ENCODE peak calls at places on chromosomes 16 and 17, in seven cellular contexts. G, J, O, Y, P, N and R are unnamed samples.

GRCh38 chr16:14337303-14338191 is 266.4 kb downstream of the MRTFB start:
- DNase-seq in P (no peak), N (peak; percentile 53), O (no peak), G (no peak), J (no peak), Y (no peak), R (no peak)

GRCh38 chr16:74574146-74574545 is 32.8 kb downstream of the GLG1 start:
- DNase-seq in Y (no peak), P (no peak), O (no peak), N (no peak), G (no peak), J (no peak), R (no peak)

GRCh38 chr16:53121666-53122065 is 66.9 kb downstream of the CHD9 start:
- DNase-seq in J (no peak), N (no peak), Y (no peak), O (no peak), P (no peak), G (no peak), R (no peak)

GRCh38 chr17:75996665-75997590 is 3.7 kb upstream of the CDK3 start:
- DNase-seq in O (no peak), N (peak; percentile 58), G (no peak), J (no peak), Y (peak; percentile 62), P (peak; percentile 89), R (no peak)

GRCh38 chr16:58727028-58727781 is 6.9 kb downstream of the GOT2 start:
- DNase-seq in N (no peak), J (no peak), Y (no peak), G (no peak), O (no peak), P (no peak), R (no peak)

GRCh38 chr16:86846136-86846535 is 267.8 kb downstream of the FOXL1 start:
- DNase-seq in J (no peak), N (peak; percentile 55), O (no peak), Y (no peak), G (no peak), P (no peak), R (no peak)

GRCh38 chr16:27273670-27274522 is 5.3 kb upstream of the NSMCE1 start:
- DNase-seq in J (no peak), G (peak; percentile 87), Y (no peak), P (peak; percentile 41), N (peak; percentile 53), O (peak; percentile 97), R (no peak)

GRCh38 chr16:76278976-76279375 is 1.8 kb downstream of the CNTNAP4 start:
- DNase-seq in G (peak; percentile 26), N (no peak), O (no peak), J (no peak), Y (no peak), P (no peak), R (no peak)

GRCh38 chr17:19724501-19725420 is 8.4 kb upstream of the SLC47A2 start:
- DNase-seq in J (peak; percentile 60), P (peak; percentile 77), N (no peak), O (no peak), Y (peak; percentile 55), G (no peak), R (no peak)

GRCh38 chr16:69522732-69523404 is 42.9 kb upstream of the NFAT5 start:
- DNase-seq in Y (no peak), G (peak; percentile 76), P (no peak), O (peak; percentile 90), J (no peak), N (no peak), R (peak; percentile 21)

GRCh38 chr17:30200086-30200485 is 35.4 kb downstream of the SLC6A4 start:
- DNase-seq in O (no peak), P (no peak), Y (no peak), J (peak; percentile 37), G (no peak), N (no peak), R (peak; percentile 33)

GRCh38 chr17:6823011-6823442 is 8.5 kb downstream of the TEKT1 start:
- DNase-seq in N (peak; percentile 6), P (no peak), J (no peak), Y (no peak), G (peak; percentile 48), O (no peak), R (no peak)

GRCh38 chr17:46002973-46003316 is 3.9 kb downstream of the STH start:
- DNase-seq in O (no peak), Y (no peak), P (no peak), N (no peak), J (no peak), G (no peak), R (no peak)

GRCh38 chr17:9016941-9017552 is 4.3 kb upstream of the NTN1 start:
- DNase-seq in O (no peak), J (no peak), N (no peak), G (no peak), Y (no peak), P (no peak), R (no peak)

GRCh38 chr16:53581784-53582183 is 78.8 kb upstream of the AKTIP start:
- DNase-seq in Y (no peak), O (no peak), N (no peak), G (no peak), J (no peak), P (no peak), R (no peak)

GRCh38 chr16:59611556-59611955 is 877.4 kb upstream of the GOT2 start:
- DNase-seq in G (no peak), O (no peak), Y (no peak), N (peak; percentile 19), J (no peak), P (no peak), R (no peak)

GRCh38 chr16:55506083-55506482 is 2.8 kb upstream of the LPCAT2 start:
- DNase-seq in O (no peak), N (no peak), Y (no peak), G (no peak), P (no peak), J (no peak), R (no peak)

GRCh38 chr17:55818451-55819375 is 67.9 kb downstream of the PCTP start:
- DNase-seq in G (no peak), P (no peak), Y (no peak), O (no peak), J (no peak), N (no peak), R (no peak)

GRCh38 chr17:22277595-22277994 is 585.3 kb downstream of the KCNJ18 start:
- DNase-seq in Y (no peak), N (no peak), G (no peak), P (no peak), J (no peak), O (no peak), R (no peak)

GRCh38 chr16:54347961-54348360 is 61.4 kb upstream of the IRX3 start:
- DNase-seq in G (no peak), N (no peak), J (no peak), P (peak; percentile 10), O (no peak), Y (no peak), R (no peak)

GRCh38 chr17:79948918-79949645 is 86.6 kb downstream of the TBC1D16 start:
- DNase-seq in G (no peak), J (peak; percentile 8), O (no peak), Y (no peak), N (no peak), P (no peak), R (no peak)

GRCh38 chr17:41026668-41027471 is at the start of gene KRTAP1-5:
- DNase-seq in P (no peak), J (no peak), G (no peak), O (no peak), N (peak; percentile 91), Y (no peak), R (no peak)

GRCh38 chr16:84720180-84720579 is 20.4 kb downstream of the USP10 start:
- DNase-seq in Y (no peak), G (no peak), J (peak; percentile 58), N (no peak), P (no peak), O (no peak), R (no peak)

GRCh38 chr16:70579648-70580630 is 56.3 kb downstream of the SF3B3 start:
- DNase-seq in O (no peak), G (no peak), J (peak; percentile 52), P (peak; percentile 51), N (no peak), Y (no peak), R (peak; percentile 29)

GRCh38 chr16:87918866-87919680 is 17.3 kb downstream of the CA5A start:
- DNase-seq in P (no peak), G (no peak), N (no peak), O (no peak), Y (no peak), J (peak; percentile 70), R (no peak)

GRCh38 chr17:81806461-81807209 is 2.7 kb downstream of the GCGR start:
- DNase-seq in O (no peak), N (no peak), G (no peak), J (no peak), P (no peak), Y (no peak), R (peak; percentile 44)

GRCh38 chr16:15434425-15435215 is at the start of gene BMERB1:
- DNase-seq in N (peak; percentile 71), P (peak; percentile 37), J (peak; percentile 47), Y (no peak), G (peak; percentile 77), O (peak; percentile 12), R (peak; percentile 57)

GRCh38 chr17:72123496-72123963 is 2.7 kb downstream of the SOX9 start:
- DNase-seq in G (no peak), Y (no peak), P (no peak), N (no peak), J (no peak), O (no peak), R (no peak)

GRCh38 chr17:4547118-4547906 is 7.9 kb downstream of the MYBBP1A start:
- DNase-seq in O (no peak), Y (no peak), G (no peak), P (no peak), J (no peak), N (no peak), R (no peak)

GRCh38 chr17:1091885-1092284 is 87.9 kb downstream of the ABR start:
- DNase-seq in Y (no peak), G (no peak), N (no peak), P (no peak), O (no peak), J (no peak), R (no peak)
- TF ChIP-seq POLR2A in Y (no peak), G (no peak), N (no peak), P (no peak), O (no peak), J (no peak), R (no peak)

GRCh38 chr16:30957456-30958163 is at the start of gene SETD1A:
- DNase-seq in G (peak; percentile 98), J (peak; percentile 98), O (peak; percentile 90), Y (peak; percentile 97), N (peak; percentile 95), P (peak; percentile 98), R (peak; percentile 99)
- TF ChIP-seq POLR2A in G (peak; percentile 38), J (peak; percentile 78), O (no peak), Y (no peak), N (no peak), P (peak; percentile 60), R (peak; percentile 59)

GRCh38 chr16:31458835-31459721 is at the start of gene ARMC5:
- DNase-seq in P (peak; percentile 98), G (peak; percentile 99), J (peak; percentile 99), N (peak; percentile 99), O (peak; percentile 97), Y (peak; percentile 97), R (peak; percentile 99)
- TF ChIP-seq POLR2A in P (peak; percentile 65), G (peak; percentile 69), J (peak; percentile 81), N (peak; percentile 92), O (peak; percentile 29), Y (peak; percentile 47), R (peak; percentile 93)

DNA sequence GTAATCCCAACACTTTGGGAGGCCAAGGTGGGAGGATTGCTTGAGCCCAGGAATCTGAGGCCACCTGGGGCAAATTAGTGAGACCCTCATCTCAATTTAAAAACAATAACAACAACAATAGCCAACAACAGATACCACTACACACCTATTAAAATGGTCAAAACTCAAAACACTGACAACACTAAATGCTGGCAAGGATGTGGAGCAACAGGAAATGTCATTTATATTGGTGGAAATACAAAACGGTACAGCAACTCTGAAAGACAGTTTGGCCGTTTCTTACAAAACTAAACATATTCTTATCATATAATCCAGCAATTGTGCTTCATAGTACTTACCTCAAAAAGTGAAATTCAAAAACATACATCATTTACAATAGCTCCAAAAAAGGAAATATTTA is 57.7 kb downstream of the DNAH3 start:
- DNase-seq in G (no peak), Y (no peak), P (no peak), N (no peak), O (no peak), J (no peak), R (no peak)
- TF ChIP-seq POLR2A in G (no peak), Y (no peak), P (no peak), N (no peak), O (no peak), J (no peak), R (no peak)